ENCODE peak calls at places on chromosomes 11 and 22, in five cellular contexts. G, X, J, A and K are unnamed samples.

GRCh38 chr11:124844664-124845079 is 20.6 kb upstream of the ROBO3 start:
- DNase-seq in X (no peak), J (no peak), A (no peak), G (no peak), K (no peak)

GRCh38 chr11:114154271-114155047 is 94.9 kb downstream of the ZBTB16 start:
- DNase-seq in J (peak), A (no peak), G (no peak), X (no peak), K (no peak)

GRCh38 chr11:23336961-23337360 is 476.7 kb upstream of the CCDC179 start:
- DNase-seq in X (no peak), J (no peak), A (no peak), G (no peak), K (no peak)

GRCh38 chr22:43541462-43542407 is 129.9 kb downstream of the MPPED1 start:
- DNase-seq in X (no peak), A (no peak), J (peak), G (no peak), K (no peak)

GRCh38 chr11:58742981-58743880 is 11.5 kb upstream of the GLYAT start:
- DNase-seq in J (no peak), A (no peak), X (no peak), G (no peak), K (no peak)

GRCh38 chr11:8694137-8694536 is 11.5 kb downstream of the RPL27A start:
- DNase-seq in G (no peak), J (no peak), A (no peak), X (no peak), K (no peak)

GRCh38 chr11:68998390-68998911 is 14.6 kb downstream of the MRGPRF start:
- DNase-seq in G (peak), J (peak), X (peak), A (peak), K (no peak)

GRCh38 chr22:32340437-32340836 is 17.2 kb upstream of the RFPL3 start:
- DNase-seq in X (no peak), J (no peak), A (no peak), G (no peak), K (no peak)

GRCh38 chr11:109971184-109971523 is 122.0 kb upstream of the ZC3H12C start:
- DNase-seq in J (no peak), G (no peak), X (no peak), A (no peak), K (peak)

GRCh38 chr22:24434472-24435322 is 7.3 kb downstream of the ADORA2A start:
- DNase-seq in X (peak), A (peak), J (peak), G (no peak), K (no peak)

GRCh38 chr11:2748814-2749554 is 49.2 kb upstream of the KCNQ1OT1 start:
- DNase-seq in J (peak), X (no peak), A (peak), G (no peak), K (no peak)

GRCh38 chr11:35303596-35304392 is 115.6 kb downstream of the SLC1A2 start:
- DNase-seq in A (no peak), J (peak), G (peak), X (peak), K (no peak)

GRCh38 chr22:50001388-50002231 is 11.0 kb downstream of the IL17REL start:
- DNase-seq in G (no peak), X (no peak), J (no peak), A (no peak), K (no peak)

GRCh38 chr22:50193621-50194020 is 7.2 kb upstream of the SELENOO start:
- DNase-seq in A (no peak), G (no peak), X (no peak), J (no peak), K (no peak)

GRCh38 chr11:119472186-119472855 is 49.3 kb upstream of the THY1 start:
- DNase-seq in A (no peak), G (no peak), X (no peak), J (no peak), K (no peak)

GRCh38 chr22:42844756-42845155 is 12.3 kb downstream of the ARFGAP3 start:
- DNase-seq in A (no peak), G (no peak), X (no peak), J (no peak), K (no peak)

GRCh38 chr11:103091024-103091423 is 936 bp downstream of the DCUN1D5 start:
- DNase-seq in J (no peak), G (no peak), A (no peak), X (no peak), K (no peak)

GRCh38 chr22:45896153-45896951 is 80.6 kb downstream of the WNT7B start:
- DNase-seq in J (no peak), G (no peak), X (no peak), A (no peak), K (no peak)
- TF ChIP-seq POLR2A in J (no peak), G (no peak), X (no peak), A (no peak), K (no peak)

DNA sequence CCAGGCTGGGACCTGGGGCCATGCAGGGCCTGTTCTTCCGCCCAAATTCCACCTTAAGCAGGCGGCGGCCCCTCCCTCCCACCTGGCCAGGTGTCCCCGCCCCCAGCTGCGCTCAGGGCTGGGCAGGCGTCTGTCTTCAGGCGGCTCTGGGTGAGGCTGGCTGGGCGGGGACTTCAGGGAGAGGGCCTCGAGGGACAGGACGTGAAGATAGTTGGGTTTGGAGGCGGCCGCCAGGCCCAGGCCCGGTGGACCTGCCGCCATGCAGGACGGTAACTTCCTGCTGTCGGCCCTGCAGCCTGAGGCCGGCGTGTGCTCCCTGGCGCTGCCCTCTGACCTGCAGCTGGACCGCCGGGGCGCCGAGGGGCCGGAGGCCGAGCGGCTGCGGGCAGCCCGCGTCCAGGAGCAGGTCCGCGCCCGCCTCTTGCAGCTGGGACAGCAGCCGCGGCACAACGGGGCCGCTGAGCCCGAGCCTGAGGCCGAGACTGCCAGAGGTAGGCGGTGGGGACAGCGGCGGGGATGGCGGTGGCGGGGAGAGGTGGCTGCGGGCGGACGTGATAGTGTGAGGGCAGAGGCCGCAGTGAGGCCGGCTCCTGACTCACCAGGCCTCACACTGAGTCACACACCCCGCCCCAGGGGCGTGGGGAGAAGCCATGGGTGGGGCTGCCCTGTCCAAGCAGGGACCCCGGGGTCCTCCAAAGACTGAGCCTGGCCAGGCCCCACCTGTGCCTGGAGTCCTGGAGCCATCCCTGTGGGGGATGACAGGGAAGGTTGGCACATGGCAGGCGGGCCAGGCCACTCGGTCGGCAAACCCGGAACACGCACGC is at the start of gene PKP3:
- DNase-seq in X (peak), G (no peak), J (no peak), A (peak), K (peak)
- TF ChIP-seq POLR2A in X (peak), G (no peak), J (no peak), A (peak), K (peak)

DNA sequence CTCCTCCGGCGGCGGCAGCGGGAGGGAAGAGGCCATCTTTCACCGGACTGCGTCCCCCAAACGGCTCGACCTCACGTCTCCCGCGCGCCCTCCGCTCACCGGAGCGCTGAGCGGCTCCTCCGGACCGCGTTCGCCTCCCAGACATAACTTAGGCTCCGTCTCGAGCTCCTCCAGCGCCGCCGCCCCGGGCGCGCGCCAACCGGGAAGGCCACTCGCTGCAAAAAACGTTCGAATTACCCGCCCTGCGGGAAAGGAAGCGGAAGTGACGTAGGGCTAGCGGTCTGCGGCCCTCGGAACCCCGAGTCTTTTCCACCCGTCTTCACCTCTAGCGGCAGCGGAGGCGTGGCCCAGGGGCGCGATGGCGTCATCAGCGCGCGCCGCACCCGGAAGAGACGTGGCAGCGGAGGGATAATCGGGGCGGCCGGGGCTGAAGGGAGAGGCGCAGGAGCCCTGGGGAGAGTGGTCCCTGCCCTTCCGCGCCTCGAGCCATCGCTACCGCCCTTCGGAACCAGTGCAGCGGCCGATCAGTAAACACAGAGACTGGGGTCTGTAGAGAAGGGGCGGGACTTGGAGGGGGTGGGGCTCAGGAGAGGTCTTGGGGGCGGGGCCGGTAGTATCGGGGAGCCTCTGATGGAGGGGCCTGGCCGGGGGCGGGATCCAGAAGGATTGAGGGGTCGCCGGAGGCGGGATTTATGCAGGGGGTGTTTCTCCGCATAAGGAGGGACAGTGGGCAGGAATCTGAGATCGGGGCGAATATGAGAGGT is at the start of the genes CDCA5 and ZFPL1:
- DNase-seq in G (peak), X (peak), A (peak), J (peak), K (peak)
- TF ChIP-seq POLR2A in G (peak), X (peak), A (peak), J (no peak), K (peak)

DNA sequence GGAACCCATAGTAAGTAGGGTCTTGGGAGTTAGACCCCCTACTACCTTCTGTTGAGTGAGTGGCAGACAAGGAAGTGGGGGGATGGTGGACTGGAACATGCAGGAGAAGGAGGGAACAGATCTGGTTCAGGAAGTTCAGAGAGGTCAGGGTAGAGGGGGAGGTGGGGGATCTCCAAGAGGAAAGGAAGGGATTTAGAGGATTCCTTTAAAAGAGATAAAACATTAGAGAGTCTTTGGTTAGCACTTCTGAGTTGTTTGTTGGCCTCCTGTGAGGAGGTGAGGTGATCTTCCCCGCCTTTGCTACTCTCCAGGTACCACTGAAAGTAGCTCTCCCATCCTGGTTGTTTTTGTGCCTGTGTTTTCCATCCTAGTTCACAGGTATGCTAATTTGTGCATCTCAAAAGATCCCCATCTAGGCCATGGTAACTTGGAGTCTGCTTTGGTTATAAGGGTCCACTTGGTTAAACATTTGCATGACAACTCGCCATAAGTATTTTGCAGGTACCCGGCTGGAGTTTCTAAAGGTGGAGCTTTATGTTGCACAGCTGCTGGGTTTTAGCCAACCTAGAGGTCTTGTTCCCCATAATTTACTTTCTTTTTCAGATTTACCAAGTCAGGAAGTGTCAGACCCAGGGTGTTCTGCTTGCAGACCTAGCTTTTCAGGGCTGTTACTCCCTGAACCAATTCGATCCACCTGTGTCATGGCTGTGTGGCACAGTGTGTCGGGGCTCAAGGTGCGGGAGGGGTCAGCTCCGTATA is 79.3 kb upstream of the SORL1 start:
- DNase-seq in A (no peak), G (no peak), J (no peak), X (no peak), K (no peak)
- TF ChIP-seq POLR2A in A (no peak), G (no peak), J (no peak), X (no peak), K (no peak)

GRCh38 chr11:65859134-65859811 is 960 bp upstream of the MUS81 start:
- DNase-seq in J (peak), G (peak), A (peak), X (peak), K (peak)
- TF ChIP-seq POLR2A in J (peak), G (peak), A (peak), X (peak), K (peak)

GRCh38 chr11:47269002-47269828 is 718 bp upstream of the MADD start:
- DNase-seq in G (peak), X (peak), A (peak), J (peak), K (peak)

GRCh38 chr11:47269829-47270305 is at the start of gene MADD:
- DNase-seq in J (peak), A (peak), X (peak), G (peak), K (peak)

GRCh38 chr11:47271961-47272661 is 2.2 kb downstream of the MADD start:
- DNase-seq in G (no peak), J (no peak), X (peak), A (no peak), K (no peak)

GRCh38 chr11:47271328-47271727 is 1.4 kb downstream of the MADD start:
- DNase-seq in X (no peak), G (no peak), J (no peak), A (no peak), K (no peak)

GRCh38 chr11:47270331-47271271 is 668 bp downstream of the MADD start:
- DNase-seq in X (peak), G (no peak), A (peak), J (peak), K (peak)
- TF ChIP-seq POLR2A in X (no peak), G (no peak), A (no peak), J (no peak), K (no peak)

GRCh38 chr11:66104057-66104638 is 34.1 kb downstream of the PACS1 start:
- DNase-seq in J (no peak), X (no peak), G (no peak), A (no peak), K (no peak)

GRCh38 chr11:66101055-66101454 is 31.0 kb downstream of the PACS1 start:
- DNase-seq in G (no peak), J (no peak), A (no peak), X (no peak), K (no peak)

GRCh38 chr11:66100272-66101037 is 30.4 kb downstream of the PACS1 start:
- DNase-seq in G (peak), A (peak), X (peak), J (peak), K (no peak)
- TF ChIP-seq POLR2A in G (no peak), A (no peak), X (no peak), J (no peak), K (no peak)